ENCODE peak calls at places on chromosomes 7 and 10, in five cellular contexts. L, A, S, K and C are unnamed samples.

GRCh38 chr10:13847201-13847631 is 260.5 kb downstream of the PRPF18 start:
- DNase-seq in K (no peak), S (no peak), A (no peak), L (no peak), C (no peak)

GRCh38 chr7:90384433-90384832 is 18.8 kb upstream of the CLDN12 start:
- DNase-seq in K (no peak), L (no peak), A (no peak), S (no peak), C (no peak)

GRCh38 chr7:80417211-80417793 is 94.6 kb downstream of the GNAT3 start:
- DNase-seq in L (no peak), A (no peak), S (no peak), K (no peak), C (no peak)

GRCh38 chr7:2781636-2782035 is 62.5 kb downstream of the GNA12 start:
- DNase-seq in A (no peak), K (no peak), S (no peak), L (no peak), C (no peak)

GRCh38 chr10:72243822-72244437 is 27.9 kb upstream of the ASCC1 start:
- DNase-seq in S (no peak), A (peak), L (no peak), K (peak), C (no peak)

GRCh38 chr10:28594401-28594800 is 61.5 kb downstream of the WAC start:
- DNase-seq in A (no peak), L (no peak), K (no peak), S (no peak), C (no peak)

GRCh38 chr7:23247602-23248335 is 1.2 kb downstream of the GPNMB start:
- DNase-seq in A (peak), L (no peak), K (peak), S (no peak), C (peak)

GRCh38 chr7:37015353-37016034 is 291.2 kb upstream of the AOAH start:
- DNase-seq in S (no peak), K (no peak), L (no peak), A (no peak), C (no peak)

GRCh38 chr7:51067757-51068156 is 248.9 kb downstream of the COBL start:
- DNase-seq in A (peak), K (peak), L (no peak), S (peak), C (peak)

GRCh38 chr7:55493416-55493815 is 78.9 kb downstream of the VOPP1 start:
- DNase-seq in S (no peak), L (no peak), A (no peak), K (no peak), C (no peak)

GRCh38 chr7:123629281-123629680 is 26.4 kb upstream of the LMOD2 start:
- DNase-seq in A (no peak), L (no peak), K (no peak), S (no peak), C (no peak)

GRCh38 chr10:115390607-115391006 is 297.4 kb downstream of the ATRNL1 start:
- DNase-seq in A (no peak), S (no peak), L (no peak), K (no peak), C (no peak)

GRCh38 chr7:50653997-50654425 is 88.8 kb upstream of the DDC start:
- DNase-seq in K (peak), S (no peak), A (no peak), L (no peak), C (no peak)

GRCh38 chr7:95916573-95917371 is 144.4 kb downstream of the DYNC1I1 start:
- DNase-seq in A (peak), L (peak), S (peak), K (peak), C (peak)

GRCh38 chr7:151808296-151809155 is 68.4 kb downstream of the PRKAG2 start:
- DNase-seq in L (no peak), S (no peak), K (no peak), A (no peak), C (no peak)

GRCh38 chr10:31081937-31082635 is 50.4 kb upstream of the ZNF438 start:
- DNase-seq in K (no peak), S (no peak), L (no peak), A (no peak), C (no peak)

GRCh38 chr7:50920031-50920635 is 137.4 kb upstream of the GRB10 start:
- DNase-seq in K (no peak), A (no peak), S (no peak), L (no peak), C (no peak)

GRCh38 chr10:90288403-90288933 is 569.4 kb downstream of the HTR7 start:
- DNase-seq in K (peak), S (no peak), L (no peak), A (no peak), C (no peak)
- TF ChIP-seq CTCF in K (peak), S (no peak), L (no peak), A (no peak), C (no peak)

GRCh38 chr10:49613160-49613881 is 516 bp upstream of the CHAT start:
- DNase-seq in A (no peak), L (no peak), K (no peak), S (no peak), C (no peak)

GRCh38 chr10:49613882-49614241 is at the start of gene CHAT:
- DNase-seq in A (no peak), L (no peak), K (no peak), S (no peak), C (no peak)

GRCh38 chr10:49611166-49611814 is 1.2 kb downstream of the SLC18A3 start:
- DNase-seq in L (no peak), S (no peak), A (no peak), K (no peak), C (no peak)

GRCh38 chr10:49611815-49612512 is 1.9 kb downstream of the SLC18A3 start:
- DNase-seq in S (no peak), L (no peak), A (no peak), K (no peak), C (no peak)

GRCh38 chr10:49612513-49613159 is 1.2 kb upstream of the CHAT start:
- DNase-seq in L (no peak), S (no peak), K (no peak), A (no peak), C (no peak)
- TF ChIP-seq CTCF in L (no peak), S (no peak), K (no peak), A (no peak), C (no peak)

DNA sequence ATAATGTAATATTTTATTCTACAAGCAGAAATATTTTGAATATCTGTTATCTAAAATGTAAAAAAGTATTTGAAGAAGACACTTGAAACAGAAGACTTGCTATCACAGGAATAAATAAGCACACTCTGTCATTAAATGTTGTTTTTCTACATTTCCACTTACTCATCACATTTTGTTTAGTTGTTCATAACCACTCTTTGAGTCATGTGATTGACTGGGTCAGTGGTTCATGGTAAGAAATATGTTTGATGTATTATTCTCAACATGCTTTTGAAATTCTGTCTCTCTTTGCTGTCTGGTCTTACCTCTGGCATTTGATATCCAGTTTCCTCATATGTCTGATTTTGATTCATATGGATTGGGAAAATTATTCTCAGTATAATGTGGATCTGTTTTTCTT is 171.8 kb downstream of the SUGCT start:
- DNase-seq in S (no peak), A (no peak), L (no peak), K (peak), C (no peak)
- TF ChIP-seq CTCF in S (no peak), A (no peak), L (no peak), K (no peak), C (no peak)

GRCh38 chr7:137606061-137606674 is 240.6 kb downstream of the DGKI start:
- DNase-seq in K (no peak), S (no peak), L (peak), A (no peak), C (no peak)
- TF ChIP-seq CTCF in K (peak), S (no peak), L (peak), A (no peak), C (peak)

GRCh38 chr7:25314094-25314708 is 85.9 kb upstream of the NPVF start:
- DNase-seq in K (no peak), S (no peak), A (no peak), L (no peak), C (no peak)
- TF ChIP-seq CTCF in K (no peak), S (no peak), A (no peak), L (no peak), C (no peak)

GRCh38 chr7:108384721-108385483 is 71.3 kb downstream of the NRCAM start:
- DNase-seq in L (no peak), A (no peak), S (no peak), K (no peak), C (peak)
- TF ChIP-seq CTCF in L (peak), A (no peak), S (no peak), K (peak), C (peak)

GRCh38 chr7:45938626-45939302 is 17.7 kb upstream of the IGFBP3 start:
- DNase-seq in K (no peak), A (no peak), L (no peak), S (no peak), C (no peak)
- TF ChIP-seq CTCF in K (no peak), A (no peak), L (peak), S (no peak), C (no peak)